ENCODE peak calls at places on chromosome 3, in six cellular contexts. R, O, A, U, G and V are unnamed samples.

GRCh38 chr3:73511555-73511954 is 113.2 kb downstream of the PDZRN3 start:
- DNase-seq in U (no peak), G (no peak), A (no peak), R (no peak), O (no peak), V (no peak)

GRCh38 chr3:38573606-38574005 is 75.9 kb downstream of the SCN5A start:
- DNase-seq in O (no peak), A (no peak), G (no peak), U (no peak), R (peak; percentile 30), V (no peak)

GRCh38 chr3:71376911-71377310 is 206.6 kb downstream of the FOXP1 start:
- DNase-seq in R (no peak), A (no peak), U (no peak), O (no peak), G (no peak), V (no peak)

GRCh38 chr3:7760718-7761117 is 740.9 kb upstream of the LMCD1 start:
- DNase-seq in R (no peak), G (no peak), U (no peak), O (no peak), A (no peak), V (no peak)

GRCh38 chr3:194686414-194686815 is 732 bp downstream of the FAM43A start:
- DNase-seq in G (no peak), A (no peak), R (no peak), O (no peak), U (peak; percentile 13), V (no peak)

GRCh38 chr3:53850895-53851294 is 4.5 kb downstream of the IL17RB start:
- DNase-seq in O (no peak), R (no peak), U (no peak), G (peak; percentile 41), A (no peak), V (no peak)

GRCh38 chr3:5347486-5347885 is 160.0 kb downstream of the EDEM1 start:
- DNase-seq in O (no peak), G (no peak), A (no peak), R (no peak), U (no peak), V (no peak)

GRCh38 chr3:152291649-152292066 is 22.9 kb downstream of the MBNL1 start:
- DNase-seq in A (no peak), G (no peak), R (no peak), U (no peak), O (no peak), V (no peak)

GRCh38 chr3:54831091-54831490 is 96.8 kb downstream of the LRTM1 start:
- DNase-seq in A (no peak), G (no peak), O (no peak), U (no peak), R (no peak), V (no peak)

GRCh38 chr3:195139876-195140240 is 131.1 kb downstream of the XXYLT1 start:
- DNase-seq in U (no peak), A (no peak), R (no peak), O (no peak), G (no peak), V (no peak)

GRCh38 chr3:194672876-194673275 is 885 bp upstream of the LSG1 start:
- DNase-seq in A (no peak), U (no peak), G (no peak), O (no peak), R (no peak), V (no peak)

GRCh38 chr3:192867645-192868044 is 50.0 kb downstream of the MB21D2 start:
- DNase-seq in A (no peak), U (no peak), O (no peak), R (no peak), G (peak; percentile 6), V (no peak)

GRCh38 chr3:139937674-139938279 is 2.8 kb downstream of the CLSTN2 start:
- DNase-seq in G (peak; percentile 47), R (peak; percentile 47), U (no peak), A (peak; percentile 19), O (no peak), V (no peak)

GRCh38 chr3:198113219-198114053 is 153.4 kb downstream of the LMLN start:
- DNase-seq in R (no peak), O (no peak), A (no peak), G (peak; percentile 52), U (no peak), V (no peak)

DNA sequence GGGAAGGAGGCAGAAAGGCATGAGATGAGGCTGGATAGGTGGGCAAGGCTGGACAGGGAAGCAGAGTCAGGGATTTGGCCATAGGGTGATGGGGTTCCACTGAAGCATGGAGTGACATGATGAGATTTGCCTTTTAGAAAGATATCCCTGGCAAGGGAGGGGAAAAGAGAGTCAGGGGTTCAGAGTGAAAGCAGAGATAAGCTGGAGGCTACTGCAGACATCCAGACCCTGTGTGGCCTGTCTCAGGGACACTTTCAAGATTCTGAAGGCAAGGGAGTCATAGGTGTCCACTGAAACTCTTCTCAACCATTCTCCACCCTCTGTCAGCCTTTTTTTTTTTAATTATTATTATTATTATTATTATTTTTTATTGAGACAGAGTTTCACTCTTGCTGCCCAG is 94.0 kb upstream of the SPATA12 start:
- DNase-seq in O (no peak), R (no peak), A (no peak), U (no peak), G (no peak), V (no peak)
- H3K36me3 ChIP-seq in O (no peaks in the 10 kb centered on the region), R (no peaks in the 10 kb centered on the region), A (no peaks in the 10 kb centered on the region), U (no peaks in the 10 kb centered on the region), G (no peaks in the 10 kb centered on the region), V (no peaks in the 10 kb centered on the region)

GRCh38 chr3:58798312-58798711 is 131.7 kb upstream of the FAM3D start:
- DNase-seq in R (no peak), O (no peak), G (no peak), A (no peak), U (no peak), V (no peak)
- H3K4me1 ChIP-seq in R (no peaks in the 10 kb centered on the region), O (no peaks in the 10 kb centered on the region), G (peaks cover 10% of the 10 kb centered on the region), A (no peaks in the 10 kb centered on the region), U (no peaks in the 10 kb centered on the region), V (no peaks in the 10 kb centered on the region)

DNA sequence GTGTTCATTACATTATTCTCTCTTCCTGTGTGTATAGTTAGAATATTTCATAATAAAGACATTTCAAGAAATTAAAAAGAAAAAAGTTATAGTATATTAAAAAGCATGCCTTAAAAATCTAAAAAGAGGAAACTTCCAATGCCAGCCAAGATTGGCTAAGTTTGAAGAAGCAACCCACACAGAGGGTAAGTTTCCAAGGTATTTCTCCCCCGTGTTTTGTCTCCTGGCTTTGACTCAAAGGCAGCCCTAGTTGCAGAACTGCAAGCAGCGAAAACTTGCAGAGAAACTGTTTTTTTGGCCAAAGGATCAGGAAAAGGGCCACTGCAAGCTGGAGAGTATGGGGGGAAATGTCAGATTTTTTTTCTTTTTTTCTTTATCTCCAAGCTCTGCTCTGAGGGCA is 23.1 kb downstream of the HACL1 start:
- DNase-seq in A (no peak), R (no peak), O (no peak), U (no peak), G (no peak), V (no peak)
- H3K27ac ChIP-seq in A (no peak overlapping the region), R (no peak overlapping the region), O (no peak overlapping the region), U (no peak overlapping the region), G (no peak overlapping the region), V (no peak overlapping the region)

GRCh38 chr3:98887684-98888083 is 13.8 kb downstream of the DCBLD2 start:
- DNase-seq in O (no peak), G (no peak), R (no peak), A (no peak), U (no peak), V (no peak)
- H3K36me3 ChIP-seq in O (no peaks in the 10 kb centered on the region), G (no peaks in the 10 kb centered on the region), R (no peaks in the 10 kb centered on the region), A (peaks cover 64% of the 10 kb centered on the region), U (no peaks in the 10 kb centered on the region), V (no peaks in the 10 kb centered on the region)

GRCh38 chr3:157130881-157131251 is 29.1 kb downstream of the CCNL1 start:
- DNase-seq in U (no peak), O (no peak), G (no peak), R (no peak), A (no peak), V (no peak)
- H3K4me1 ChIP-seq in U (peaks cover 73% of the 10 kb centered on the region), O (peaks cover 61% of the 10 kb centered on the region), G (peaks cover 94% of the 10 kb centered on the region), R (peaks cover 13% of the 10 kb centered on the region), A (peaks cover 87% of the 10 kb centered on the region), V (peaks cover 69% of the 10 kb centered on the region)

GRCh38 chr3:100154171-100154570 is 39.9 kb upstream of the FILIP1L start:
- DNase-seq in R (no peak), A (no peak), U (no peak), G (no peak), O (no peak), V (no peak)

GRCh38 chr3:100149713-100150112 is 35.4 kb upstream of the FILIP1L start:
- DNase-seq in O (no peak), A (no peak), R (no peak), G (no peak), U (no peak), V (no peak)

GRCh38 chr3:100150583-100150982 is 36.3 kb upstream of the FILIP1L start:
- DNase-seq in G (no peak), A (no peak), O (no peak), R (no peak), U (no peak), V (no peak)

GRCh38 chr3:100149130-100149529 is 34.8 kb upstream of the FILIP1L start:
- DNase-seq in U (no peak), A (no peak), G (no peak), O (no peak), R (no peak), V (no peak)

GRCh38 chr3:100151024-100151707 is 36.9 kb upstream of the FILIP1L start:
- DNase-seq in U (no peak), O (no peak), G (no peak), A (no peak), R (no peak), V (no peak)
- H3K27ac ChIP-seq in U (no peak overlapping the region), O (peak overlapping the region; percentile 75), G (no peak overlapping the region), A (no peak overlapping the region), R (peak overlapping the region; percentile 18), V (no peak overlapping the region)

GRCh38 chr3:128910006-128910405 is 30.6 kb downstream of the ACAD9 start:
- DNase-seq in U (no peak), A (no peak), R (no peak), O (no peak), G (no peak), V (no peak)
- H3K36me3 ChIP-seq in U (peaks cover 55% of the 10 kb centered on the region), A (peaks cover 63% of the 10 kb centered on the region), R (peaks cover 100% of the 10 kb centered on the region), O (no peaks in the 10 kb centered on the region), G (peaks cover 56% of the 10 kb centered on the region), V (peaks cover 21% of the 10 kb centered on the region)